ENCODE peak calls at places on chromosomes 11 and 22, in six cellular contexts. One of them, this sample, is unnamed.
A peak's percentile ranks its signal among the peaks of the same experiment; 100 is the strongest.

GRCh38 chr11:68750197-68750987 is 928 bp downstream of the TESMIN start:
- DNase-seq in endothelial cell: peak; percentile 41
- DNase-seq in nephron progenitor cell: peak; percentile 38
- DNase-seq in body of pancreas: peak; percentile 18
- DNase-seq in esophagus squamous epithelium: no peak
- DNase-seq in Calu3: no peak
- DNase-seq in this sample: peak; percentile 18

GRCh38 chr11:97610000-97610399 is 1220.2 kb downstream of the JRKL start:
- DNase-seq in Calu3: no peak
- DNase-seq in nephron progenitor cell: no peak
- DNase-seq in esophagus squamous epithelium: no peak
- DNase-seq in endothelial cell: no peak
- DNase-seq in body of pancreas: no peak
- DNase-seq in this sample: no peak

GRCh38 chr22:26615149-26615548 is 2.7 kb downstream of the CRYBB1 start:
- DNase-seq in body of pancreas: no peak
- DNase-seq in endothelial cell: no peak
- DNase-seq in Calu3: no peak
- DNase-seq in nephron progenitor cell: no peak
- DNase-seq in esophagus squamous epithelium: no peak
- DNase-seq in this sample: no peak

GRCh38 chr11:94400839-94401772 is at the start of gene GPR83:
- DNase-seq in body of pancreas: no peak
- DNase-seq in esophagus squamous epithelium: no peak
- DNase-seq in endothelial cell: peak; percentile 34
- DNase-seq in nephron progenitor cell: peak; percentile 70
- DNase-seq in Calu3: no peak
- DNase-seq in this sample: peak; percentile 37

GRCh38 chr11:9923280-9923679 is 259.4 kb downstream of the SWAP70 start:
- DNase-seq in body of pancreas: no peak
- DNase-seq in endothelial cell: no peak
- DNase-seq in Calu3: no peak
- DNase-seq in esophagus squamous epithelium: no peak
- DNase-seq in nephron progenitor cell: no peak
- DNase-seq in this sample: no peak

GRCh38 chr11:14109742-14110141 is 147.2 kb downstream of the SPON1 start:
- DNase-seq in body of pancreas: no peak
- DNase-seq in endothelial cell: no peak
- DNase-seq in nephron progenitor cell: no peak
- DNase-seq in Calu3: no peak
- DNase-seq in esophagus squamous epithelium: no peak
- DNase-seq in this sample: no peak

GRCh38 chr11:60852060-60852638 is 3.6 kb downstream of the PTGDR2 start:
- DNase-seq in Calu3: peak; percentile 39
- DNase-seq in endothelial cell: no peak
- DNase-seq in body of pancreas: peak; percentile 61
- DNase-seq in nephron progenitor cell: no peak
- DNase-seq in esophagus squamous epithelium: no peak
- DNase-seq in this sample: no peak

GRCh38 chr22:45548991-45549736 is 46.5 kb downstream of the FBLN1 start:
- DNase-seq in esophagus squamous epithelium: no peak
- DNase-seq in nephron progenitor cell: no peak
- DNase-seq in body of pancreas: no peak
- DNase-seq in Calu3: peak; percentile 69
- DNase-seq in endothelial cell: no peak
- DNase-seq in this sample: no peak

GRCh38 chr11:100619484-100619883 is 67.6 kb upstream of the ARHGAP42 start:
- DNase-seq in Calu3: no peak
- DNase-seq in body of pancreas: no peak
- DNase-seq in nephron progenitor cell: no peak
- DNase-seq in endothelial cell: no peak
- DNase-seq in esophagus squamous epithelium: no peak
- DNase-seq in this sample: no peak

GRCh38 chr11:61378713-61379313 is 13.6 kb upstream of the TMEM216 start:
- DNase-seq in nephron progenitor cell: no peak
- DNase-seq in body of pancreas: no peak
- DNase-seq in Calu3: no peak
- DNase-seq in esophagus squamous epithelium: no peak
- DNase-seq in endothelial cell: no peak
- DNase-seq in this sample: no peak

GRCh38 chr11:83069441-83070043 is 2.2 kb downstream of the RAB30 start:
- DNase-seq in nephron progenitor cell: no peak
- DNase-seq in endothelial cell: no peak
- DNase-seq in body of pancreas: no peak
- DNase-seq in esophagus squamous epithelium: no peak
- DNase-seq in Calu3: no peak
- DNase-seq in this sample: no peak

GRCh38 chr11:74019860-74020259 is 11.0 kb upstream of the UCP3 start:
- DNase-seq in endothelial cell: no peak
- DNase-seq in Calu3: no peak
- DNase-seq in body of pancreas: no peak
- DNase-seq in nephron progenitor cell: no peak
- DNase-seq in esophagus squamous epithelium: no peak
- DNase-seq in this sample: no peak

GRCh38 chr22:46580940-46581579 is 39.1 kb upstream of the GRAMD4 start:
- DNase-seq in body of pancreas: no peak
- DNase-seq in Calu3: no peak
- DNase-seq in nephron progenitor cell: no peak
- DNase-seq in endothelial cell: no peak
- DNase-seq in esophagus squamous epithelium: no peak
- DNase-seq in this sample: no peak

GRCh38 chr11:116312560-116313340 is 460.0 kb downstream of the BUD13 start:
- DNase-seq in Calu3: peak; percentile 68
- DNase-seq in body of pancreas: peak; percentile 77
- DNase-seq in esophagus squamous epithelium: no peak
- DNase-seq in nephron progenitor cell: no peak
- DNase-seq in endothelial cell: no peak
- DNase-seq in this sample: no peak

DNA sequence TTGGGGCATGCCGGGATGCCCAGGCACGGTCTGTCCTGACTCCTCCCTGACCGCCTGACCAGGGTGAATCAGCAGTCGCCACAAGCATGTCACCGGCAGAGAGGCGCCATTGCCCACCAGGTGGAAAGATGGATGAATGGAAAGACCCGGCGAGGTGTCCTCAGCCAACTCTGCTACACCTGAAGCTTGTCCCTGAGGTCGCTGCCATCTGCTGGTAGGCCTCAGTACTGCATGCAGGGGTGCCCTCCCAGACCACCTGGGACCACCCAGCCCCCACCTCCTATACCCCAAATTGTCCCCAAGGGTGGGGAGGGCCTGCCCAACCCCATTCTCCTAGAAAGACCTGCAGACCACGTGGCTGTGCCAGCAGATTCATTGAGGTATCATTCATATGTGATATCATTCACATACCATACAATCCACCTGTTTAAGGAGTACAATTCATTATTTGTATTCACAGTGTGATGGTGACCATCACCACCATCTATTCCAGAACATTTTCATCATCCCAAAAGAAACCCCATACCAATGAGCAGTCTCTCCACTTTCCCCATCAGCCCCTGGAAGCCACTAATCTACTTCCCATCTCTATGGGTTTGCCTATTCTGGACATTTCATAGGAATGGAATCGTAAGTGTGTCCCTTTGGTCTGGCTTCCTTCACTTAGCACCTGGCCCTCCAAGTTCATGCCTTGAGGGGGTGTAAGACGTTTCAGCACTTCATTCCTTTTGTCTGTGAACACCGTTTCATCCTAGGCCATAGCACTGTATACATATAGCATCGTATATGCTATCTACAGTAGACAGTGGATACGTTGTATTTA is 17.5 kb downstream of the FGF3 start:
- DNase-seq in Calu3: peak; percentile 55
- DNase-seq in body of pancreas: peak; percentile 34
- DNase-seq in nephron progenitor cell: peak; percentile 85
- DNase-seq in endothelial cell: peak; percentile 67
- DNase-seq in esophagus squamous epithelium: no peak
- DNase-seq in this sample: peak; percentile 58
- TF ChIP-seq CTCF in Calu3: peak; percentile 87
- TF ChIP-seq CTCF in body of pancreas: peak; percentile 54
- TF ChIP-seq CTCF in nephron progenitor cell: peak; percentile 91
- TF ChIP-seq CTCF in endothelial cell: peak; percentile 94
- TF ChIP-seq CTCF in esophagus squamous epithelium: peak; percentile 58
- TF ChIP-seq CTCF in this sample: peak; percentile 77

GRCh38 chr22:32829451-32829851 is 27.9 kb downstream of the TIMP3 start:
- DNase-seq in esophagus squamous epithelium: no peak
- DNase-seq in body of pancreas: no peak
- DNase-seq in endothelial cell: no peak
- DNase-seq in Calu3: no peak
- DNase-seq in nephron progenitor cell: no peak
- DNase-seq in this sample: no peak

GRCh38 chr22:32827061-32827602 is 25.6 kb downstream of the TIMP3 start:
- DNase-seq in nephron progenitor cell: no peak
- DNase-seq in endothelial cell: no peak
- DNase-seq in Calu3: no peak
- DNase-seq in body of pancreas: no peak
- DNase-seq in esophagus squamous epithelium: no peak
- DNase-seq in this sample: no peak

GRCh38 chr22:32828561-32828960 is 27.1 kb downstream of the TIMP3 start:
- DNase-seq in Calu3: no peak
- DNase-seq in body of pancreas: no peak
- DNase-seq in endothelial cell: no peak
- DNase-seq in esophagus squamous epithelium: no peak
- DNase-seq in nephron progenitor cell: no peak
- DNase-seq in this sample: no peak

GRCh38 chr22:32826537-32826936 is 25.0 kb downstream of the TIMP3 start:
- DNase-seq in endothelial cell: no peak
- DNase-seq in body of pancreas: no peak
- DNase-seq in Calu3: no peak
- DNase-seq in nephron progenitor cell: no peak
- DNase-seq in esophagus squamous epithelium: no peak
- DNase-seq in this sample: no peak

GRCh38 chr22:32828150-32828549 is 26.6 kb downstream of the TIMP3 start:
- DNase-seq in body of pancreas: no peak
- DNase-seq in esophagus squamous epithelium: no peak
- DNase-seq in nephron progenitor cell: no peak
- DNase-seq in Calu3: no peak
- DNase-seq in endothelial cell: no peak
- DNase-seq in this sample: no peak
- TF ChIP-seq CTCF in body of pancreas: no peak
- TF ChIP-seq CTCF in esophagus squamous epithelium: no peak
- TF ChIP-seq CTCF in nephron progenitor cell: no peak
- TF ChIP-seq CTCF in Calu3: no peak
- TF ChIP-seq CTCF in endothelial cell: no peak
- TF ChIP-seq CTCF in this sample: no peak

DNA sequence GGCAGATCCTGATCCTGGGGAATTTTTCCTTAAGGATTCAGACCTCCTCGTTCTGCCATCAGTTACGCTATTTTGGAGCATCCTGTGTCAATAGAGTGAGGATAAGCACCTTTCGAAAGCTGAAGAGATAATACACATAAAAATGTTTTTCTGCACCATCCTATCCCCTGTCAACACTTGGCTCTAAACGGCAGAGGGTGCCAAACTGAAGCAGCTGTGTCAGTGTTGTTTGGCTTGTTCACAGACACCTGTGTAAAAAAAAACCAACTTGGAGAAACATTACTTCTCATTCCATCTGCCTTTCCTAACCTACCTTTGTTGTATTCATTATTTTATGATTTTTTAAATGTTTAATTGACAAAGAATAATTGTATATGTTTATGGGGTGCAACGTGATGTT is 417.0 kb upstream of the DDI1 start:
- DNase-seq in Calu3: peak; percentile 13
- DNase-seq in nephron progenitor cell: no peak
- DNase-seq in endothelial cell: no peak
- DNase-seq in esophagus squamous epithelium: no peak
- DNase-seq in body of pancreas: no peak
- DNase-seq in this sample: no peak
- TF ChIP-seq CTCF in Calu3: no peak
- TF ChIP-seq CTCF in nephron progenitor cell: peak; percentile 18
- TF ChIP-seq CTCF in endothelial cell: no peak
- TF ChIP-seq CTCF in esophagus squamous epithelium: no peak
- TF ChIP-seq CTCF in body of pancreas: no peak
- TF ChIP-seq CTCF in this sample: no peak

GRCh38 chr11:117945047-117945820 is 16.0 kb upstream of the TMPRSS13 start:
- DNase-seq in Calu3: no peak
- DNase-seq in endothelial cell: no peak
- DNase-seq in body of pancreas: no peak
- DNase-seq in nephron progenitor cell: no peak
- DNase-seq in esophagus squamous epithelium: no peak
- DNase-seq in this sample: no peak
- TF ChIP-seq CTCF in Calu3: no peak
- TF ChIP-seq CTCF in endothelial cell: peak; percentile 40
- TF ChIP-seq CTCF in body of pancreas: no peak
- TF ChIP-seq CTCF in nephron progenitor cell: peak; percentile 44
- TF ChIP-seq CTCF in esophagus squamous epithelium: no peak
- TF ChIP-seq CTCF in this sample: peak; percentile 46

DNA sequence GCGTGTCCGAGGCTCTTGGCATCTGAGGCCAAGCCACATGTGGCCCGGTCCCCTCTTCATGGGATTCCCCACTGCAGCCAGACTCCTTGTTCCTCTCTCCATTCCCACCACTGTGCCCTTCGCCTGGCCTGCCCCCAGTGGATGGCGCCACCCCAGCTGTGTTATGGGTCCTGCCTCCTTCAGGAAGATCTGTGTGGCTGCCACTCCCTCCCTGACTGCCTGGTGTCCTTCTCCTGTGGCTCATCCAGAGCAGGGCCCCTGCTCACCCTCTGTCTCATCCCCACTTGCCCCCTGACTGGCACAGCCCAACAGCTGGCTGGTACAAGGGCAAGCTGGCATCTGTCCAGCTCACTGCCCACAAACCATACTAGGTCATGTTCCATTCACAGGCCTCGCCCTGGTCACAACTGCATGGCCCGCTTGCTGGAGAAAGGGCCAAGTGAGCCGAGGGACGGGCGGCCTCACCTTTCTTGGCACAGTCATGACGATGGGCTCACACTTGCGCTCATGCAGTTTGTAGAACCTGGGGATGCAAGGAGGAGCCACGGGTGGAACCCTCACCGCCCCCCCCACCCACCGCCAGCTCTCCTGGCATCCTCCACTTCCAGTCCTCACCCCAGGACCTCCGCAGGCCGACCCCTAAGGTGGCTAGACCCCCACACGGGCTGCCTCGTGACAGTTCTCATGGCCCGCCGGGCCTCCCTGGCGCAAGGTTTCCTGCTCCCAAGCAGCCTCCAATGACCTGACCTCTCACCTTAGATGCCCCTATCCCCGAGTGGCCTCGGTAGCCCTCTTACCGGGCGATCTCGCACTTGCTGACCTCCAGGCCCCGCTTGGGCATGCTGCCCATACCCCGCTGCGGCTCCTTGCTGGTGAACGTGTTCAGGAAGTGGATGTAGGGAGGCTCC is 2.1 kb upstream of the PTPRCAP start:
- DNase-seq in endothelial cell: no peak
- DNase-seq in nephron progenitor cell: no peak
- DNase-seq in body of pancreas: no peak
- DNase-seq in Calu3: peak; percentile 45
- DNase-seq in esophagus squamous epithelium: no peak
- DNase-seq in this sample: no peak
- TF ChIP-seq CTCF in endothelial cell: no peak
- TF ChIP-seq CTCF in nephron progenitor cell: no peak
- TF ChIP-seq CTCF in body of pancreas: no peak
- TF ChIP-seq CTCF in Calu3: no peak
- TF ChIP-seq CTCF in esophagus squamous epithelium: peak; percentile 28
- TF ChIP-seq CTCF in this sample: no peak

DNA sequence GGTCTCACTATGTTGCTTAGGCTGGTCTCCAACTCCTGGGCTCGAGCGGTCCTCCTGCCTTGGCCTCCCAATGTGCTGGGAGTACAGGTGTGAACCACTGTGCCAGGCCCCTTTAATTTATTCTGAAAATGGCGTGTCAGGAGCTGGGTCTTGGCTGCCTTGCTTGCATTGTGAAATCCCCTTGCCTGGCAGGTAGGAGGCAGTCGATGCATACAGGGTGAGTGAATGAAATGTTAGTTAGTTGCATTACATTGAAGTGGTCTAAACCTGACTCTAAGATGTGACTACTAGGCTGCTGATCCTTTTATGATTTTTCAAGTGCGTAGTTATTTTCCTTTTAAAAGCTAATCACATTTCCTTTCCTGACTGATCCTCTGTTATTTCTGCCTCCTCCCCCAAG is 42.9 kb downstream of the PARVB start:
- DNase-seq in body of pancreas: no peak
- DNase-seq in endothelial cell: no peak
- DNase-seq in Calu3: no peak
- DNase-seq in esophagus squamous epithelium: no peak
- DNase-seq in nephron progenitor cell: no peak
- DNase-seq in this sample: no peak
- TF ChIP-seq CTCF in body of pancreas: no peak
- TF ChIP-seq CTCF in endothelial cell: no peak
- TF ChIP-seq CTCF in Calu3: no peak
- TF ChIP-seq CTCF in esophagus squamous epithelium: no peak
- TF ChIP-seq CTCF in nephron progenitor cell: no peak
- TF ChIP-seq CTCF in this sample: no peak

This sample was measured in neural crest cell.